ENCODE peak calls at places on chromosomes 5 and 9, in five cellular contexts. M, G, A, C and U are unnamed samples.

GRCh38 chr9:85523202-85523601 is 218.6 kb downstream of the AGTPBP1 start:
- DNase-seq in G (no peak), C (no peak), A (no peak), M (no peak), U (no peak)

GRCh38 chr9:121340676-121341392 is 29.2 kb downstream of the STOM start:
- DNase-seq in C (no peak), A (no peak), M (no peak), G (no peak), U (peak; percentile 71)

GRCh38 chr5:18366234-18366633 is 732.0 kb downstream of the TAF11L14 start:
- DNase-seq in G (no peak), A (no peak), C (no peak), M (no peak), U (no peak)

GRCh38 chr9:81108391-81108790 is 581.0 kb downstream of the TLE1 start:
- DNase-seq in G (no peak), C (no peak), M (no peak), A (no peak), U (no peak)

GRCh38 chr5:123699571-123699970 is 187.6 kb downstream of the CSNK1G3 start:
- DNase-seq in A (no peak), C (no peak), M (no peak), G (no peak), U (no peak)

GRCh38 chr9:17878810-17879370 is 300.0 kb downstream of the SH3GL2 start:
- DNase-seq in G (no peak), M (no peak), A (no peak), C (no peak), U (no peak)

GRCh38 chr5:35372482-35372881 is 142.2 kb upstream of the PRLR start:
- DNase-seq in G (no peak), C (no peak), M (no peak), A (no peak), U (no peak)

GRCh38 chr5:776862-777711 is 7.4 kb downstream of the ZDHHC11B start:
- DNase-seq in G (no peak), M (no peak), C (no peak), A (no peak), U (peak; percentile 22)

GRCh38 chr5:69492391-69493234 is at the start of gene OCLN:
- DNase-seq in C (peak; percentile 19), G (no peak), M (peak; percentile 79), A (peak; percentile 69), U (peak; percentile 89)

GRCh38 chr5:131545856-131546255 is 89.2 kb downstream of the RAPGEF6 start:
- DNase-seq in G (no peak), M (no peak), C (no peak), A (no peak), U (no peak)

GRCh38 chr5:66661149-66661548 is 65.0 kb downstream of the MAST4 start:
- DNase-seq in A (no peak), G (no peak), C (peak; percentile 26), M (no peak), U (no peak)

GRCh38 chr9:109325089-109325488 is 4.2 kb upstream of the EPB41L4B start:
- DNase-seq in G (no peak), M (no peak), C (no peak), A (no peak), U (no peak)

GRCh38 chr5:158538506-158539074 is 561.1 kb downstream of the EBF1 start:
- DNase-seq in M (no peak), C (no peak), G (no peak), A (no peak), U (peak; percentile 37)

GRCh38 chr5:65066385-65066784 is 297.7 kb downstream of the CWC27 start:
- DNase-seq in A (no peak), G (no peak), M (no peak), C (no peak), U (no peak)

GRCh38 chr5:112554089-112554977 is 135.3 kb upstream of the EPB41L4A start:
- DNase-seq in C (no peak), G (no peak), A (no peak), M (no peak), U (no peak)

GRCh38 chr5:91875133-91875779 is 492.1 kb upstream of the ARRDC3 start:
- DNase-seq in M (no peak), C (no peak), G (no peak), A (no peak), U (no peak)

GRCh38 chr5:79143684-79144379 is 32.2 kb downstream of the BHMT start:
- DNase-seq in G (no peak), A (no peak), C (no peak), M (no peak), U (no peak)

DNA sequence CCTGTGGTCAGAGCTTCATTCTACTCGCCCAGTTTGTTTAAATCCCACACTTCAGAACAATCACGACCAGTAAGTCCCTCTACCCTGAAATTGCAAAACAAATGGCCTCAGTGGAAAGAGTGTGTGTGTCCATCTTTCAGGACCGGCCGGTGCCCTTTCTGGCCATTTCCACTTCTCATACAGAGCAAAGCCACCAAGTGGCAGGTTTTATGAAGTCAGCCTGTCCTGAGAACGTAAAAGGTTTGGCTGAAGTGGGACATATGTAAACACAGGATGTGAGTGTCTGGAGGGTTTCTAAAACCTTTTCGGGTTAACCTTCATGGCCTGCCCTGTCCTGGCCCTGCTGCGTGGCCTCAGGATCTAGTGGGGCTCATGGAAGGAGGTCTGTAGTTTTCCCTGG is 24.7 kb downstream of the NXNL2 start:
- DNase-seq in C (no peak), M (no peak), A (no peak), G (no peak), U (no peak)
- TF ChIP-seq CTCF in C (no peak), M (no peak), A (no peak), G (no peak), U (no peak)

GRCh38 chr5:177554474-177555111 is at the start of gene FAM193B:
- DNase-seq in M (peak; percentile 77), C (peak; percentile 95), A (peak; percentile 96), G (peak; percentile 76), U (peak; percentile 99)
- TF ChIP-seq CTCF in M (no peak), C (peak; percentile 26), A (peak; percentile 17), G (no peak), U (no peak)

DNA sequence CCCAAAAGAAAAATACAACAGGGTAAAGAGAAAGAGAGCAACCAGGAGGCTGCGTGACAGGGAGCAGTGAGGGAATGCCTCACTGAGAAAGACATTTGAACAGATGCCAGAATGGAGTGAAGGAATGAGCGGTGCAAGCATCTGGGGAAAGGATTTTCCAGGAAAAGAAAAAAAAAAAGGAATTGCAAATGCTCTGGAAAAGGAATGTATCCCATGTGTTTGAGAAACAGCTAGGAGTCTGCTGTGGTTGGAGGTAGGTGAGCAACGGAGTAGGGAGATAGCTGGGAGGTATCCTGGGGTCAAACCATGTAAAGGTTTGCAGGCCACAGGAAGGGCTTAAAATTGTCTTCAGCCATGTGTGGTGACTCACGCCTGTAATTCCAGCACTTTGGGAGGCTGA is 23.6 kb upstream of the CEMIP2 start:
- DNase-seq in A (no peak), M (no peak), C (no peak), G (no peak), U (no peak)
- TF ChIP-seq CTCF in A (no peak), M (no peak), C (no peak), G (no peak), U (no peak)

GRCh38 chr9:74742792-74743389 is 144.8 kb downstream of the TRPM6 start:
- DNase-seq in M (no peak), G (no peak), C (no peak), A (peak; percentile 36), U (no peak)
- TF ChIP-seq CTCF in M (peak; percentile 79), G (peak; percentile 12), C (peak; percentile 61), A (peak; percentile 73), U (peak; percentile 59)

GRCh38 chr9:116212986-116213672 is 59.5 kb downstream of the PAPPA start:
- DNase-seq in G (no peak), A (no peak), M (no peak), C (no peak), U (no peak)

GRCh38 chr9:116209406-116210116 is 56.0 kb downstream of the PAPPA start:
- DNase-seq in A (no peak), C (no peak), M (no peak), G (no peak), U (no peak)

GRCh38 chr9:116207371-116208111 is 54.0 kb downstream of the PAPPA start:
- DNase-seq in A (no peak), G (no peak), M (no peak), C (no peak), U (no peak)

GRCh38 chr9:116204252-116204882 is 50.8 kb downstream of the PAPPA start:
- DNase-seq in G (no peak), C (no peak), M (no peak), A (no peak), U (no peak)

GRCh38 chr9:116208417-116209232 is 55.0 kb downstream of the PAPPA start:
- DNase-seq in A (no peak), G (no peak), M (no peak), C (no peak), U (no peak)
- TF ChIP-seq CTCF in A (no peak), G (no peak), M (no peak), C (no peak), U (no peak)